ENCODE peak calls at places on chromosomes 5 and 9, in eight cellular contexts. S, K, E, P, G, R, F and Q are unnamed samples.

GRCh38 chr5:171314728-171315385 is 5.8 kb downstream of the TLX3 start:
- DNase-seq in R (no peak), F (peak; percentile 54), S (peak; percentile 41), G (no peak), K (peak; percentile 50), E (no peak), P (peak; percentile 47), Q (no peak)

GRCh38 chr5:56669534-56670483 is 145.5 kb upstream of the MAP3K1 start:
- DNase-seq in G (peak; percentile 83), K (no peak), F (peak; percentile 91), P (peak; percentile 45), E (peak; percentile 35), R (no peak), S (no peak), Q (no peak)

GRCh38 chr9:7186175-7186574 is 428.4 kb downstream of the KDM4C start:
- DNase-seq in S (no peak), K (no peak), E (peak; percentile 29), F (no peak), G (no peak), P (peak; percentile 25), R (peak; percentile 12), Q (peak; percentile 54)

GRCh38 chr5:43433381-43433780 is 21.2 kb upstream of the CCL28 start:
- DNase-seq in F (peak; percentile 34), G (peak; percentile 46), R (no peak), E (no peak), P (no peak), S (no peak), K (no peak), Q (no peak)

GRCh38 chr5:82165740-82166530 is 112.2 kb downstream of the RPS23 start:
- DNase-seq in S (peak; percentile 93), G (peak; percentile 65), P (peak; percentile 97), E (peak; percentile 22), R (peak; percentile 59), K (peak; percentile 87), F (peak; percentile 87), Q (peak; percentile 74)

GRCh38 chr9:134283111-134283515 is 43.1 kb upstream of the RXRA start:
- DNase-seq in E (no peak), R (no peak), F (peak; percentile 71), P (peak; percentile 93), G (peak; percentile 91), K (peak; percentile 86), S (no peak), Q (no peak)

GRCh38 chr5:138932171-138932810 is 57.2 kb upstream of the LRRTM2 start:
- DNase-seq in G (peak; percentile 25), K (no peak), F (no peak), R (no peak), P (no peak), E (no peak), S (no peak), Q (no peak)

GRCh38 chr9:108209132-108209700 is 646.6 kb downstream of the ACTL7B start:
- DNase-seq in E (no peak), P (no peak), K (no peak), G (peak; percentile 34), F (no peak), S (no peak), R (no peak), Q (no peak)

GRCh38 chr5:96388186-96388585 is 44.9 kb downstream of the PCSK1 start:
- DNase-seq in F (no peak), G (no peak), S (peak; percentile 88), K (no peak), P (peak; percentile 39), E (no peak), R (no peak), Q (no peak)

GRCh38 chr9:95722141-95722540 is 153.3 kb upstream of the ERCC6L2 start:
- DNase-seq in K (no peak), S (no peak), G (peak; percentile 32), E (no peak), R (no peak), P (no peak), F (no peak), Q (no peak)

GRCh38 chr9:75083188-75083976 is 4.6 kb downstream of the NMRK1 start:
- DNase-seq in K (no peak), F (peak; percentile 70), P (no peak), R (no peak), S (no peak), E (no peak), G (peak; percentile 62), Q (no peak)

GRCh38 chr5:67771791-67772190 is 443.8 kb upstream of the PIK3R1 start:
- DNase-seq in F (no peak), K (no peak), P (no peak), E (no peak), G (no peak), R (no peak), S (no peak), Q (no peak)

GRCh38 chr5:143599474-143599873 is 196.0 kb upstream of the NR3C1 start:
- DNase-seq in K (no peak), P (no peak), G (no peak), R (no peak), E (no peak), F (no peak), S (no peak), Q (no peak)

GRCh38 chr9:121201045-121201737 is 478 bp downstream of the RAB14 start:
- DNase-seq in P (peak; percentile 14), S (peak; percentile 66), F (peak; percentile 56), G (peak; percentile 53), E (no peak), R (no peak), K (peak; percentile 32), Q (peak; percentile 55)
- H3K4me1 ChIP-seq in P (peaks cover 36% of the 10 kb centered on the region), S (peaks cover 48% of the 10 kb centered on the region), F (peaks cover 42% of the 10 kb centered on the region), G (peaks cover 54% of the 10 kb centered on the region), E (no peaks in the 10 kb centered on the region), R (peaks cover 17% of the 10 kb centered on the region), K (peaks cover 16% of the 10 kb centered on the region), Q (peaks cover 24% of the 10 kb centered on the region)

DNA sequence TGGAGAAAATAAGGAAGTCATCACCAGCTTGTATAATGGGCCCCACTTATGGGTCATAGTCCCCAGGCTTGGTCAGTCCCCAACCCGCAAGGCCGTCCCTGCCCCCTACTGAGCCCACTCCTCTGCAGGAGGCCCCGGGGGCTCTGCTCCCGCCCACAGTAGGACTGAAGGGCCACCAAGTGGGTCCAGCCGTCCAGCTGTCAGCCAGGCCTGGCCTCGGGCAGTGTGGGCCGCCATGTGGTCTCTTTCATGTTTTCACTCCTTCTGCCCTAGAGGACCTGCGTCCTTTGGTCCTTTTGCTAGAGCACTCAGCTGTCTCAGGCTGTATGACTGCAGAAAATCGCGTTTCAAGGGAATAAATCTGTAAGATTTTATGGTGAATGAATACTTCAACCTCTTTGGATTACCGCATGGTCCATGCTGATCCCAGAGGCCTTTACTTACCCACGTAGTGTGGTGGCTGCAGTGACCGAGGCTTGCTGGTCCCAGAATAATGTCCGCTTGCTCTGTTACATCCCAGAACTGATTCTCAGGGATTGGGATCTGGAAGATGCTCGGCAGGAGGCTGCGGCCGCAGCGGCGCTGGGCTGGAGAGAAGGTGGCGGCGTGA is 105.8 kb upstream of the FAM120A start:
- DNase-seq in E (no peak), F (no peak), S (no peak), P (no peak), G (no peak), R (no peak), K (no peak), Q (no peak)
- H3K4me3 ChIP-seq in E (peak overlapping the region; percentile 39), F (no peak overlapping the region), S (peak overlapping the region; percentile 73), P (peak overlapping the region; percentile 36), G (peak overlapping the region; percentile 54), R (no peak overlapping the region), K (peak overlapping the region; percentile 49), Q (no peak overlapping the region)

GRCh38 chr5:72501475-72501874 is 5.7 kb downstream of the ZNF366 start:
- DNase-seq in G (no peak), F (no peak), K (no peak), S (no peak), R (no peak), P (no peak), E (peak; percentile 37), Q (no peak)
- H3K36me3 ChIP-seq in G (no peaks in the 10 kb centered on the region), F (no peaks in the 10 kb centered on the region), K (no peaks in the 10 kb centered on the region), S (no peaks in the 10 kb centered on the region), R (no peaks in the 10 kb centered on the region), P (no peaks in the 10 kb centered on the region), E (no peaks in the 10 kb centered on the region), Q (no peaks in the 10 kb centered on the region)

DNA sequence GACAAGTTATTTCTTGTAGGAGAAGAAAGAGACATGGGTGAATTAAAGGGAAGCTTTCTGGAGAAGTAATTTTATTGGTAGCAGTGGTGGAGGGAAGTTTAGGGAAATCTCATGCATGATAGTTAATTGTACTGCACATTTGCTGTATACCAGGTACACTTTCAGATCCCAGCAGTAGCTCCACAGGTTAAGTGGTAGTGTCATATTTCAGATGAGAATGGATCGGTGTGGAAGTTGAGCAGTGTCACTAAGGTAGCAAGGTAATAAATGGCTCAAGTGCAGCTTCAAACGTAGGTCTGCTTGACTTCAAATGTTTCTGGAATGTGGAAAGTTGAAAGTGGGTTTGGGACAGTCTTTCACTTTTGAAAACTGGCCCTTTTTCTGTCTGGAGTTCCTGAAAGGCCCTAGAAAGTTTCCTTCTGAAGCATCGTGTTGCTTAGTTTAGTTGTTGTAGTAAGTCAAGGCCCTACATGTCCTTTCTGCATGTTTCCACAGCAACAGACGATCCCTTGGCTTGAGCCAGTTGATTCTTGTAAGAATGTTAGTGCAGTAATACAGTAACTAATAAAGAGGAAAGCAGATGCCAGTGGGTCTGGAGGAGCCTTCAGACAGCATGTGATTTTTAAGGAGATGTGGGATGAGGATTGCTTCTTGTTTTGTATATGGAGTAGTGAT is 3.7 kb downstream of the CLTA start:
- DNase-seq in S (peak; percentile 19), G (no peak), R (no peak), F (no peak), K (no peak), E (no peak), P (no peak), Q (no peak)
- H3K4me1 ChIP-seq in S (peaks cover 37% of the 10 kb centered on the region), G (peaks cover 39% of the 10 kb centered on the region), R (peaks cover 20% of the 10 kb centered on the region), F (peaks cover 38% of the 10 kb centered on the region), K (peaks cover 33% of the 10 kb centered on the region), E (peaks cover 1% of the 10 kb centered on the region), P (peaks cover 40% of the 10 kb centered on the region), Q (peaks cover 23% of the 10 kb centered on the region)

DNA sequence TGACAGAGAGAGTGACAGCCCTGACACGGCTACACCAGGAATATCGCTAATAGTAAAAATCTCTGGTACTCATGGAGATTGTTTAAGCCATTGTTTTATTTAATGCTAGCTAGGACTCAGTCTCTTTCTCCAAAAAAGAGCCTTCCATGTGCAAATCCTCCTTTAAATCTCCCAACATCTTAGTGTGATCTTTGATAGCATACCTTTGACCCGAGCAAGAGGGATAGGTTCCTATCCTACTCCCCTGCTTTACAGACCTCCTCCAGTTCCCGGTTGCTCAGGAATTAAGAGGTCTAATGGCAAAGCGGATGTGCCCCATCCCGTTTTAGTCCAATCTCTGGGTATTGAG is 663 bp upstream of the FRMD3 start:
- DNase-seq in P (no peak), R (no peak), K (no peak), E (no peak), S (no peak), F (no peak), G (no peak), Q (no peak)
- H3K4me3 ChIP-seq in P (peak overlapping the region; percentile 47), R (peak overlapping the region; percentile 36), K (peak overlapping the region; percentile 60), E (peak overlapping the region; percentile 76), S (peak overlapping the region; percentile 81), F (no peak overlapping the region), G (peak overlapping the region; percentile 82), Q (peak overlapping the region; percentile 75)